ENCODE peak calls at places on chromosome 18, in five cellular contexts. V is PC-3, E is GM23338, H is PC-9, G is SK-N-SH. F is an unnamed sample.
A peak's percentile ranks its signal among the peaks of the same experiment; 100 is the strongest.

GRCh38 chr18:44792456-44793080 is 111.9 kb downstream of the SETBP1 start:
- DNase-seq in V (no peak), H (no peak), E (no peak), G (no peak), F (peak; percentile 50)

GRCh38 chr18:37649416-37649815 is 83.8 kb upstream of the CELF4 start:
- DNase-seq in E (no peak), G (no peak), H (no peak), V (no peak), F (no peak)

GRCh38 chr18:3180325-3180724 is 39.4 kb downstream of the MYOM1 start:
- DNase-seq in G (no peak), E (peak; percentile 32), V (no peak), H (no peak), F (peak; percentile 12)

GRCh38 chr18:40055262-40055661 is 1899.8 kb upstream of the PIK3C3 start:
- DNase-seq in E (no peak), H (no peak), G (no peak), V (no peak), F (no peak)

GRCh38 chr18:52465391-52465790 is 125.4 kb downstream of the DCC start:
- DNase-seq in G (no peak), E (peak; percentile 17), H (no peak), V (no peak), F (no peak)

GRCh38 chr18:13943338-13943737 is 28.0 kb upstream of the MC2R start:
- DNase-seq in G (no peak), E (no peak), H (no peak), V (no peak), F (no peak)

GRCh38 chr18:55912071-55912470 is 324.1 kb upstream of the TCF4 start:
- DNase-seq in H (no peak), E (no peak), V (no peak), G (no peak), F (no peak)

GRCh38 chr18:32730620-32731021 is 42.2 kb downstream of the KLHL14 start:
- DNase-seq in H (no peak), E (no peak), G (no peak), V (no peak), F (peak; percentile 45)

GRCh38 chr18:2306641-2307040 is 264.7 kb downstream of the METTL4 start:
- DNase-seq in E (no peak), H (no peak), G (no peak), V (no peak), F (no peak)

GRCh38 chr18:40338284-40338683 is 1616.8 kb upstream of the PIK3C3 start:
- DNase-seq in E (no peak), V (no peak), H (no peak), G (no peak), F (no peak)

GRCh38 chr18:53984021-53984420 is 240.4 kb downstream of the MBD2 start:
- DNase-seq in G (no peak), E (no peak), H (no peak), V (peak; percentile 88), F (peak; percentile 28)

GRCh38 chr18:75474332-75474731 is 46.8 kb upstream of the SMIM21 start:
- DNase-seq in G (no peak), V (no peak), H (no peak), E (no peak), F (peak; percentile 23)

GRCh38 chr18:75480487-75480886 is 53.0 kb upstream of the SMIM21 start:
- DNase-seq in E (no peak), V (no peak), G (no peak), H (no peak), F (no peak)

GRCh38 chr18:75478996-75479870 is 51.7 kb upstream of the SMIM21 start:
- DNase-seq in V (peak; percentile 73), G (peak; percentile 57), E (peak; percentile 63), H (no peak), F (peak; percentile 69)

GRCh38 chr18:75475228-75475627 is 47.7 kb upstream of the SMIM21 start:
- DNase-seq in E (no peak), G (no peak), H (no peak), V (peak; percentile 78), F (peak; percentile 96)

DNA sequence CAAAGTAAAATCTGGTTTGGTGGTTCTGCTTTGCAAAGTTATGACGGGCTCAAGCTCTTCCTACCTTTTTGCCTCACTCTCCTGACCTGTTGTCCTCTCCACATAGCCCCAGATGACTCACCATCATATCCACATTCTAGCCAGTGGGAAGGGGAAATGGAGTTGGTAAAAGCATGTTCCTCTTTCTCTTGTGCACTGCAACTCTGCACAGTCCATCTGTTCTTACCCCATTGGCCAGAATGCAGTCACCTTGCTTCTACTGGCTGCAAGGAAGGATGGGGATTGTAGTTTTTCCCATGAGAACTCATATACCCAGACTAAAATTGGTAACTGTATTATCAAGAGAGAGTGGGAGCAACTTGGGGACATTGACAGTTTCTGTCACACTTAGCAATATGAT is 50.4 kb upstream of the SMIM21 start:
- DNase-seq in G (no peak), V (peak; percentile 17), E (no peak), H (no peak), F (peak; percentile 15)
- H3K9me2 ChIP-seq in G (no peaks in the 10 kb centered on the region), V (no peaks in the 10 kb centered on the region), E (peaks cover 3% of the 10 kb centered on the region), H (no peaks in the 10 kb centered on the region), F (no peaks in the 10 kb centered on the region)

DNA sequence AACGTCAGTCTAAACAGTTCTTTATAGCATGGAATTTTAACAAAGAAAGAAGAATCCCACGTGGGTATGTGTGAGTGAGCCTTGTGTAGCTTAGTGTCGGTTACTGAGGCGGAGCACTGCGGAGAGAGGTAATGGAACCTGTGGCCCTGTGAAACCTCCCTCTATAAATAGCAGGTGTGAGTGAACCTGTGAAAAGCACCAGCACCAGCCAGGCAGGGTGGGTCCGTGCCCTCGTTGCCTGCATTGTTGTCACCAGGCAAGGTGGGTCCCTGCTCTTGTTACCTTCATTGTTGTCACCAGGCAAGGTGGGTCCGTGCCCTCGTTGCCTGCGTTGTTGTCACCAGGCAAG is 4.7 kb downstream of the CTDP1 start:
- DNase-seq in H (no peak), E (no peak), G (no peak), V (no peak), F (no peak)
- H4K20me1 ChIP-seq in H (peaks cover 66% of the 10 kb centered on the region), E (peaks cover 32% of the 10 kb centered on the region), G (peaks cover 74% of the 10 kb centered on the region), V (peaks cover 42% of the 10 kb centered on the region), F (peaks cover 10% of the 10 kb centered on the region)

GRCh38 chr18:48934708-48935432 is 15.9 kb downstream of the SMAD7 start:
- DNase-seq in V (no peak), E (no peak), G (no peak), H (no peak), F (peak; percentile 57)
- H3K4me2 ChIP-seq in V (no peak overlapping the region), E (peak overlapping the region; percentile 78), G (peak overlapping the region; percentile 84), H (peak overlapping the region; percentile 11), F (peak overlapping the region; percentile 59)

GRCh38 chr18:23208600-23208999 is 73.3 kb downstream of the CABLES1 start:
- DNase-seq in G (no peak), E (no peak), V (no peak), H (no peak), F (no peak)
- H3K9me2 ChIP-seq in G (no peaks in the 10 kb centered on the region), E (no peaks in the 10 kb centered on the region), V (no peaks in the 10 kb centered on the region), H (no peaks in the 10 kb centered on the region), F (no peaks in the 10 kb centered on the region)

GRCh38 chr18:22198163-22198562 is 28.8 kb downstream of the GATA6 start:
- DNase-seq in E (no peak), G (no peak), V (no peak), H (no peak), F (no peak)

GRCh38 chr18:22195052-22195451 is 25.7 kb downstream of the GATA6 start:
- DNase-seq in G (no peak), H (no peak), V (no peak), E (no peak), F (no peak)

GRCh38 chr18:22199005-22199404 is 29.6 kb downstream of the GATA6 start:
- DNase-seq in V (no peak), H (no peak), E (no peak), G (no peak), F (no peak)

GRCh38 chr18:22200611-22201225 is 31.3 kb downstream of the GATA6 start:
- DNase-seq in G (no peak), V (no peak), E (peak; percentile 44), H (no peak), F (no peak)

DNA sequence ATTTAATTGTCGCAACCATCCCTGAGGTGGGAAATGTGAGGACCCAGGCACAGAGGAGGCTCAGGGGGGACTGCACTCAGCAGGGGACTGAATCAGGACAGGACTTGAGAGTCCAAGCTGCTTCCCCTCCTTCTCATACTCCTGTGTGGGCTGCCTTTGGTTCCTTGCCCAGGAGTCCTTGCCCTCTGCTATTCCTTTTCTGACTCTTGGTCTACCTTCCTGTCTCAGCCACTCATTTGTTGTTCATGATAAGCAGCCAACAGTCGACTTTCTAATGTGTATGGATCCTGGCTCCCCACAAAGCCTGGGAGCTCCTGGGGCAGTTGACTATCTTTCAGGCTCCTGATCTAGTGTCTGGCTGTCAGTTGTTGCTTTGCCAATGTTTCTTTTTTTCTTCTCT is 28.3 kb downstream of the GATA6 start:
- DNase-seq in E (no peak), H (no peak), V (no peak), G (no peak), F (no peak)
- H4K20me1 ChIP-seq in E (no peaks in the 10 kb centered on the region), H (no peaks in the 10 kb centered on the region), V (no peaks in the 10 kb centered on the region), G (no peaks in the 10 kb centered on the region), F (peaks cover 8% of the 10 kb centered on the region)

GRCh38 chr18:59123588-59124369 is 15.9 kb upstream of the SEC11C start:
- DNase-seq in H (peak; percentile 34), V (peak; percentile 66), E (no peak), G (no peak), F (peak; percentile 94)
- H3K4me2 ChIP-seq in H (no peak overlapping the region), V (no peak overlapping the region), E (no peak overlapping the region), G (peak overlapping the region; percentile 29), F (peak overlapping the region; percentile 27)

DNA sequence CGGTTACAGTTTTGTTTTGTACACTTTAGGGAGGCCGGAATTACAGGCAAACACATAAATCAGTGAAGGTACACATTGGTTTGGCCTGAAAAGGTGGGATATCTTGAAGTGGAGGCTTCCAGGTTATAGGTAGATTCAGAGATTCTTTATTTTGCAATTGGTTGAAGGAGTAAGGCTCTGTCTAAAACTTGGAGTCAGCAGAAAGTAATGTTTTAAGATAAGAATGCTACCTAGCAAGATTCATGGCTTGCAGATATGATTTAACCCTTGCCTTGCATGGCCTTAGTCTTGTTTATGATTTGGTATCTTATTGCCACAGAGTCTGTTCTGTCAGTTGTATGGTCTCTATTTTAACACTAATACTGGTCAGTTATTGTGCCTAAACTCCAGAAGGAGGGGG is 165.9 kb upstream of the NDUFV2 start:
- DNase-seq in H (peak; percentile 84), V (no peak), E (no peak), G (no peak), F (no peak)
- H3K9me2 ChIP-seq in H (no peaks in the 10 kb centered on the region), V (no peaks in the 10 kb centered on the region), E (peaks cover 17% of the 10 kb centered on the region), G (no peaks in the 10 kb centered on the region), F (no peaks in the 10 kb centered on the region)